ENCODE peak calls at places on chromosome 11, in five cellular contexts. L, R, C, M and Q are unnamed samples. For H3K36me3, the result is how much of the 10 kb centered on the place peaks cover.

GRCh38 chr11:74139151-74139918 is 31.5 kb downstream of the C2CD3 start:
- DNase-seq in R (no peak), M (no peak), L (no peak), C (no peak), Q (no peak)

GRCh38 chr11:112839051-112839450 is 122.2 kb upstream of the NCAM1 start:
- DNase-seq in M (no peak), C (no peak), L (no peak), R (no peak), Q (no peak)

GRCh38 chr11:2445948-2446551 is 1.2 kb downstream of the KCNQ1 start:
- DNase-seq in M (no peak), L (peak), C (peak), R (peak), Q (peak)

GRCh38 chr11:83971063-83971462 is 684.9 kb upstream of the CCDC90B start:
- DNase-seq in C (no peak), M (peak), L (no peak), R (no peak), Q (peak)

GRCh38 chr11:86524603-86525352 is 147.6 kb downstream of the ME3 start:
- DNase-seq in R (no peak), C (no peak), L (no peak), M (peak), Q (no peak)

GRCh38 chr11:33735426-33736147 is 636 bp downstream of the CD59 start:
- DNase-seq in L (no peak), M (peak), C (peak), R (peak), Q (peak)

GRCh38 chr11:88535916-88536547 is 198.5 kb upstream of the CTSC start:
- DNase-seq in M (peak), R (no peak), L (no peak), C (no peak), Q (no peak)

GRCh38 chr11:46547579-46547978 is 46.2 kb downstream of the AMBRA1 start:
- DNase-seq in C (no peak), M (no peak), R (no peak), L (no peak), Q (no peak)

GRCh38 chr11:55172734-55173415 is 89.1 kb upstream of the TRIM48 start:
- DNase-seq in R (no peak), L (no peak), C (no peak), M (no peak), Q (no peak)

GRCh38 chr11:9692696-9693095 is 28.8 kb downstream of the SWAP70 start:
- DNase-seq in L (no peak), C (no peak), R (no peak), M (no peak), Q (no peak)
- H3K27ac ChIP-seq in L (no peak), C (no peak), R (peak), M (no peak), Q (no peak)

GRCh38 chr11:65425105-65425970 is 2.7 kb downstream of the NEAT1 start:
- DNase-seq in R (peak), C (no peak), L (peak), M (peak), Q (no peak)
- TF ChIP-seq CTCF in R (peak), C (peak), L (peak), M (peak), Q (no peak)

DNA sequence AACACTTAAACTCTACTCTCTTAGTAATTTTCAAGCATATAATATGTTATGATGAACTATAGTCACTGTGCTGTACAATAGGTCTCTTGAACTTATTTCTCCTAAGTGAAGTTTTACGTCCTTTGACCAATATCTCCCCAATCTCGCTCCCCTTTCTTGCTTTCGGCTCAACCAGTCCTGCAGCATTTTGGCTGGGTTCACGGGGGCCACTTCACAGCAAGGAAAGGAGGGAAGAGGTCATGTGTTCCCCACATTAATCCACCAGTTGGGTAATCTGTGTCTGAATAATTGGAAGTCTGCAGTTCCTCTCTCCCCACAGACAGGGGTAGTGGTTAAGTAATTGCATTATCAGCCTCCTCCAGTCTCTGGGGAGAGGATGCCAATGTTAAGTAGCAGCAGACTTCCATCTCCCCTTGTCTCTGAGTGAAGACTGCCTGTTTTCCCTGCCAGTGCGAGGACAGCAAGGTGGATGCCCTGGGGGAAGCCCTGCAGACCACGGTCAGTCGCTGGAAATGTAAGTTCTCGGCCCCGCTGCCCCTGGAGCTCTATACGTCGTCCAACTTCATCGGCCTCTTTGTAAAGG is 59.2 kb upstream of the CRTAM start:
- DNase-seq in L (no peak), M (peak), C (no peak), R (no peak), Q (no peak)
- H3K36me3 ChIP-seq in L (under half), M (under half), C (under half), R (under half), Q (under half)

DNA sequence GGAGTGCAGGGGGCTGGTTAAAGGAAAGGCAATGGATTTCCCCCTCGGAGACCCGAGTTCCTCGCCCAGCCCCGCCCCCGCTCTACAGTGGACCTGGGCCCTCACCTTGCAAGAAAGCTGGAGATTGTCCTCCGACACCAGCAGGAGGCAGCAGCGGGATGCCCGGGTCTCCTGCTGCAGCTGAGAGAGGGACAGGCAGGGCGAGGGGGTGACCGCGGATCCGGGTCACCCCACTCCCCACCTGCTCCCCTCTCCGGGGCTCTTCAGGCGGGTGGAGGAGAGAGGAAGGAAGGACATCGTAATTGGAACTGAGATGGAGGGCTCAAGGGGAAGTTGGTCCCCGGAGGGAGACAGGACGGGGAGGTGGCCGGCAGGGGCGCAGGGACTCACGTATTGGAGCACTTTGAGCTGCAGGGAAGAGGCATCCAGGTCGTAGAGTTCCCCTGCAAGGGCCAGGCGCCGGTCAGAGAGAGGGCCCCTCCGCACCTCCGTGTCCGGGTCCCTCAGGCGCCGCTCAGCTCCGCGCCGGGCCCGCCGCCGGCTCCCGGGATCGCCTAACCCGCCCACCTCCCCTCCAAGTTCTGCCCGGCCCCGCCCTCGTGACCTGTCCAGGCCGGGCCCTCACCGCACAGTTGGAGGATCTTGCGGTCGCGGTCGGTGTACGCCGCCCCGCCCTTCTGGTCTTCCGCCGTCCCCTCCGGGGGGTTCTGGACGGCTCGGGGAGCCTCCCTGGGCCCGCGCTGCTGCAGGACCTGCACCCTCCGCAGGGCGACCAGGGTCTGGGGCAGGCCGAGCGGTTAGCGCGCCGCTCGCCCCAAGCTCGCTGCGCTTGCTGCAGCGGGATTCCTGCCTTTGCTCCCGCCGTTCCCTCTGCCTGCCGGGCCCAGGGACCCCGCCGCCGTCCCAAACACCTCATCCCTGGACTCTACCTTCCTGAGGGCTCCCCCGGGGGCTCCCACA is 84.1 kb downstream of the PDE2A start:
- DNase-seq in R (peak), M (peak), L (peak), C (no peak), Q (no peak)
- H3K27ac ChIP-seq in R (no peak), M (no peak), L (no peak), C (no peak), Q (no peak)

GRCh38 chr11:75400110-75400865 is 970 bp downstream of the RPS3 start:
- DNase-seq in R (no peak), M (peak), L (no peak), C (no peak), Q (no peak)

GRCh38 chr11:75403983-75404658 is 4.8 kb downstream of the RPS3 start:
- DNase-seq in R (no peak), C (no peak), M (no peak), L (no peak), Q (no peak)

GRCh38 chr11:75403037-75403436 is 3.7 kb downstream of the RPS3 start:
- DNase-seq in R (no peak), L (no peak), M (no peak), C (no peak), Q (no peak)

GRCh38 chr11:75399344-75400109 is at the start of gene RPS3:
- DNase-seq in R (peak), M (peak), C (peak), L (peak), Q (peak)

GRCh38 chr11:75402002-75402773 is 2.9 kb downstream of the RPS3 start:
- DNase-seq in L (no peak), C (no peak), M (no peak), R (no peak), Q (no peak)
- TF ChIP-seq CTCF in L (no peak), C (no peak), M (no peak), R (no peak), Q (no peak)